ENCODE peak calls at places on chromosomes 12 and 14, in six cellular contexts. A is CD8-positive, alpha-beta T cell; B is MM.1S; J is Peyer's patch; W is neuronal stem cell; Z is CD4-positive, CD25-positive, alpha-beta regulatory T cell. T is an unnamed sample. For H3K27me3 and H3K4me1, the result is how much of the 10 kb centered on the place peaks cover.

GRCh38 chr12:51013441-51013840 is 12.7 kb downstream of the SLC11A2 start:
- DNase-seq in Z (no peak), W (no peak), A (no peak), B (no peak), J (no peak), T (no peak)

GRCh38 chr12:111398530-111398929 is 7.2 kb upstream of the SH2B3 start:
- DNase-seq in J (no peak), W (no peak), B (no peak), A (no peak), Z (no peak), T (no peak)

GRCh38 chr14:73743431-73743931 is 29.3 kb upstream of the PNMA1 start:
- DNase-seq in W (no peak), Z (peak), B (peak), A (peak), J (peak), T (peak)

GRCh38 chr12:31507966-31508365 is 83.0 kb downstream of the DENND5B start:
- DNase-seq in W (no peak), J (no peak), Z (no peak), A (no peak), B (no peak), T (no peak)

GRCh38 chr14:95008445-95009217 is 148.7 kb downstream of the DICER1 start:
- DNase-seq in Z (no peak), B (no peak), W (no peak), J (no peak), A (no peak), T (no peak)

GRCh38 chr14:105159344-105159743 is 9.2 kb downstream of the JAG2 start:
- DNase-seq in B (no peak), A (no peak), Z (no peak), J (no peak), W (no peak), T (no peak)

GRCh38 chr14:56787530-56787929 is 22.7 kb downstream of the OTX2 start:
- DNase-seq in Z (no peak), A (no peak), W (no peak), B (no peak), J (no peak), T (no peak)

GRCh38 chr14:85534914-85535313 is 5.0 kb downstream of the FLRT2 start:
- DNase-seq in A (no peak), J (no peak), B (no peak), Z (no peak), W (peak), T (no peak)

GRCh38 chr12:48601013-48601756 is 31.3 kb upstream of the LALBA start:
- DNase-seq in A (no peak), W (peak), Z (no peak), B (no peak), J (no peak), T (no peak)

GRCh38 chr14:101602466-101602840 is 41.2 kb downstream of the DIO3 start:
- DNase-seq in J (no peak), B (no peak), A (no peak), W (no peak), Z (no peak), T (no peak)

GRCh38 chr12:90098132-90098779 is 389.6 kb upstream of the ATP2B1 start:
- DNase-seq in A (no peak), Z (no peak), J (no peak), W (no peak), B (no peak), T (no peak)

GRCh38 chr14:81990312-81990761 is 456.7 kb upstream of the SEL1L start:
- DNase-seq in W (peak), J (no peak), A (peak), Z (peak), B (peak), T (no peak)

GRCh38 chr12:111867531-111867930 is 25.5 kb downstream of the MAPKAPK5 start:
- DNase-seq in B (no peak), J (no peak), A (no peak), W (no peak), Z (no peak), T (no peak)

GRCh38 chr14:73945159-73945670 is 4.7 kb downstream of the FAM161B start:
- DNase-seq in A (no peak), W (no peak), Z (no peak), J (no peak), B (no peak), T (no peak)

GRCh38 chr12:28780096-28780495 is 369.0 kb upstream of the FAR2 start:
- DNase-seq in B (no peak), A (no peak), J (no peak), Z (no peak), W (no peak), T (no peak)

GRCh38 chr12:1505576-1505975 is 88.8 kb downstream of the FBXL14 start:
- DNase-seq in Z (no peak), A (no peak), B (no peak), J (no peak), W (no peak), T (no peak)

GRCh38 chr14:104092931-104093365 is 7.4 kb downstream of the ASPG start:
- DNase-seq in Z (no peak), W (no peak), B (no peak), A (no peak), J (no peak), T (no peak)

GRCh38 chr14:67331368-67332125 is 28.1 kb downstream of the ATP6V1D start:
- DNase-seq in J (no peak), Z (no peak), B (no peak), W (no peak), A (no peak), T (no peak)

GRCh38 chr12:118448341-118448740 is 72.0 kb downstream of the SUDS3 start:
- DNase-seq in W (no peak), J (no peak), Z (no peak), B (no peak), A (no peak), T (no peak)

GRCh38 chr14:102966256-102966655 is 43.8 kb downstream of the AMN start:
- DNase-seq in Z (no peak), A (no peak), B (no peak), J (no peak), W (no peak), T (no peak)

GRCh38 chr12:6607751-6608591 is 792 bp upstream of the CHD4 start:
- DNase-seq in W (no peak), J (no peak), Z (peak), B (peak), A (peak), T (peak)

GRCh38 chr14:42527141-42527540 is 920.5 kb downstream of the LRFN5 start:
- DNase-seq in W (no peak), A (no peak), Z (no peak), B (no peak), J (no peak), T (no peak)

GRCh38 chr14:102984336-102985102 is 62.1 kb downstream of the AMN start:
- DNase-seq in B (no peak), A (no peak), Z (no peak), J (no peak), W (no peak), T (no peak)

GRCh38 chr12:99334737-99335136 is 312.8 kb upstream of the GARIN6 start:
- DNase-seq in Z (no peak), B (no peak), A (no peak), W (no peak), J (no peak), T (no peak)

GRCh38 chr14:37584211-37585100 is 10.6 kb downstream of the FOXA1 start:
- DNase-seq in W (no peak), A (no peak), B (no peak), J (peak), Z (no peak), T (no peak)
- H3K27me3 ChIP-seq in W (half or more), A (under half), B (under half), J (under half), Z (under half), T (under half)

GRCh38 chr14:68553326-68553725 is 239.5 kb downstream of the ZFP36L1 start:
- DNase-seq in Z (no peak), A (no peak), B (no peak), J (no peak), W (no peak), T (no peak)
- H3K4me1 ChIP-seq in Z (under half), A (under half), B (under half), J (under half), W (under half), T (under half)

DNA sequence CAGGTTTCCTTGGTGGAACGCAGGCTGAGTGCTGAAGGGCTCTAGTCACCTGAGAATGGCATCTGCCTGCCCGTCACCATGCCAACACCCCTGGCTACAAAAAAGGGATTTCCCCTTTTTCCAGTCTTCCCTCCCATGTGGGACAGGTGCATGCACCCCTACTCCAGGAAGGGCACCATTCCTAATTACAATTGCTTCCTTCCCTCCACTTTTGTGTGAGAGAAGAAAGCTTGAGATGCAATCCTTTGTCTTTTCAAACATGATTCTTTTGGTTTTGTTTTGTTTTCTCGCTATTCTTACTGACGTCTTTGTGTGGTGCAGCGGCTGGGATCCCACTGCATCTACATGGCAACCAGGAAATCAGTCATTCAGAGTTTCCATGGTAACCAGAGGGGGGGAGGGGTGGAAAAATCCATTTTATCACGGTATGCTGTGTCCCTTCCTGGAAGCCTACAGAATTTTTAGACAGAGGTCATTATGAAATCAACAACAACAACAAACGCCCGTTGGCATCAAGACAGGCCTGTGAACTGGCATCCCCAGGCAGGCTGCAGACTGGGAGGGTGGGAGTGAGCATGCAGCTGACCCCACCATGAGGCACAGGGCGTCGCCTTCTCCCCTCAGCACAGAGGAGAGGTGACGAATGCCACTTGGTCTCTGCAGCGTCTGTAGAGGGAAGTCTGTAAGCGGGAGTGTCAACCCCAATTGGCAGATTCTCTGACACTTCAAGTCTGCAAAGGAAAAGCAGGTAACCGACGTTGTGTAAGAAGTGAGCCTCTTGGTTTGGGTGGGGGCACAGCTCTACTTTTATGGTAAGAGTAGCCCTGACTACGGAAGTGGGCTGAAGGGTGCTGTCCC is 13.6 kb upstream of the GNG2 start:
- DNase-seq in B (peak), A (peak), Z (peak), J (no peak), W (peak), T (peak)
- H3K4me3 ChIP-seq in B (peak), A (peak), Z (peak), J (peak), W (peak), T (peak)

GRCh38 chr12:114499338-114499737 is 93.4 kb upstream of the TBX5 start:
- DNase-seq in W (no peak), Z (no peak), A (no peak), J (no peak), B (no peak), T (no peak)
- H3K27me3 ChIP-seq in W (under half), Z (under half), A (under half), J (under half), B (under half), T (under half)

GRCh38 chr14:75279739-75280447 is 1.3 kb downstream of the FOS start:
- DNase-seq in A (no peak), B (no peak), W (no peak), Z (no peak), J (no peak), T (no peak)

GRCh38 chr14:75280448-75280830 is 1.8 kb downstream of the FOS start:
- DNase-seq in W (no peak), A (no peak), Z (no peak), J (no peak), B (no peak), T (no peak)

GRCh38 chr14:75277796-75278421 is 719 bp upstream of the FOS start:
- DNase-seq in J (no peak), B (no peak), W (peak), A (no peak), Z (no peak), T (peak)

GRCh38 chr14:75278422-75279152 is at the start of gene FOS:
- DNase-seq in W (peak), B (peak), A (peak), J (peak), Z (peak), T (peak)

GRCh38 chr14:75279153-75279738 is 618 bp downstream of the FOS start:
- DNase-seq in B (no peak), W (no peak), A (peak), J (peak), Z (peak), T (peak)
- H3K4me1 ChIP-seq in B (under half), W (under half), A (half or more), J (under half), Z (under half), T (under half)

GRCh38 chr12:132618683-132619043 is at the start of gene P2RX2:
- DNase-seq in J (no peak), W (no peak), A (no peak), B (no peak), Z (no peak), T (no peak)
- H3K4me3 ChIP-seq in J (peak), W (no peak), A (no peak), B (no peak), Z (no peak), T (no peak)

DNA sequence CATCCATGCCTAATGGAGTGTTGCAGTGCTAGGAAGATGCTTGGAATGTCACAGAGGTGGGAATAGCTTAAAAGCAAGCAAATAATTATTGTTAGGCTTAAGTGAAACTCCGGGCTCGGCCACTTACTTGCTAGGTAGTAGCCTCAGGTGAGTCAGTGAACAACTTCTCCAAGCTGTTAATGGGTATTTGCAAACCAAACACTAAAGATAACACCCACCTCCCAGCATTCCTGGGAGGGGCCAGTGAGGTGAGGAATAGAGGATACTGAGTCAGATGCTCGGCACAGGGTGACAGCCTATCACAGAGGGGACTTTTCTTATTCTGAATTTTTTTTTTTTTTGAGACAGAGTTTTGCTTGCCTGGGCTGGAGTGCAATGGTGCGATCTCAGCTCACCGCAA is 151.2 kb upstream of the RFLNA start:
- DNase-seq in Z (no peak), W (no peak), J (no peak), B (no peak), A (no peak), T (no peak)
- H3K27me3 ChIP-seq in Z (under half), W (under half), J (under half), B (under half), A (under half), T (under half)

DNA sequence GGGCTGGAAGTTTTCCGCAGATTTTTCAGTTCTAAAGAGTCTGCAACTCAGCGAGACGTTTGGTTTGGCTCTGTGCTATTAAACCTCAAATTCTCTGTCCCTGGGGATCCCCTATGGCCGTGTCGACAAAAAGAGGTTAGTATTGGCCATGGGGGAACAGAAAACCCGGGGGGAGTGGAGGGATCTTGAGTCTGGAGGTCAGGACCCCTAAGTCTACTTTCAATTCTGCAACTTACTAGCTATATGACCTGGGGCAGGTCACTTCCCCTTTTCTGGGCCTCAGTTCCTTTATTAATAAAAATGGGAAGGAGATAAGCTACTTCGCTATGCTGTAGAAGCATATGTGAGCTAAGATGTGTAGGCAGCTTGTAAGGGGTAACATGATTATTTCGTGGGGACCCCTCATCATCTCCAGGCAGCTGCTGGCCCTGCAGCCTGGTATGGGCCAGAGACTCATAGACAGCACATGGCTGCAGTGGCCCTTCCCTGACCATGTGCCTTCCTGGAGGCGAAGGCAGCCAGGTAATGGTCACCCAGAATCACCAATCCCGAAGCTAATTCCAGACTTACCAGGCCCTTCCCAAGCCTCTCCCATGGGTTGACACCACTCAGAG is 8.6 kb downstream of the ASB2 start:
- DNase-seq in J (no peak), Z (no peak), A (no peak), B (no peak), W (no peak), T (no peak)
- H3K4me1 ChIP-seq in J (under half), Z (under half), A (under half), B (under half), W (under half), T (under half)

GRCh38 chr12:57738142-57738474 is 434 bp downstream of the AGAP2 start:
- DNase-seq in W (no peak), A (no peak), Z (no peak), B (no peak), J (no peak), T (no peak)
- H3K4me3 ChIP-seq in W (peak), A (no peak), Z (no peak), B (no peak), J (peak), T (no peak)

DNA sequence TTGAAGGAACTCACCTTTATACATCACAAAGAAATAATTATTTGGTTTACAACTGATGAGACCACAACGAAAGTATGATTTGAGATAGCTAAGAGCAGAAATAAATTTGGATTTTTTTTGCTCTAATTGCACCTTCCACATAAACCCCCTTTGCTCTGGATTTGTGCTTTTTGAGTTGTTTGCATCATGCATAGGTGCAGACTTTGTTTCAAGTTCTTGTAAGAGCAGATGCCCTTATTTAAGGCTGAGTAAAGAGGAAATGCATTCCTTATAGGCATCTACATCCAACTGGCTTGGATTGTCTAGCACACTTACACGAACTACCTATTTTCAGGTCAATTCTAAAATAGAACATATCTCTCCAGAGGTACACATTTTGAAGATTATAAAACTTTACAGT is 6.6 kb upstream of the CCND2 start:
- DNase-seq in Z (no peak), J (no peak), W (no peak), B (no peak), A (no peak), T (no peak)
- H3K27me3 ChIP-seq in Z (under half), J (under half), W (under half), B (under half), A (under half), T (under half)